ENCODE peak calls at places on chromosome 16, in seven cellular contexts. Z is mammary epithelial cell, S is PC-3, Y is gastrocnemius medialis, D is psoas muscle, H is cardiac muscle cell, W is lung. E is an unnamed sample. For H3K9me3 and H3K27me3, the result is how much of the 10 kb centered on the place peaks cover.

GRCh38 chr16:23566724-23567123 is 9.2 kb downstream of the UBFD1 start:
- DNase-seq in S (no peak), Y (no peak), W (no peak), Z (no peak), H (no peak), D (no peak), E (no peak)

GRCh38 chr16:76386784-76387183 is 109.6 kb downstream of the CNTNAP4 start:
- DNase-seq in W (no peak), D (no peak), Z (peak), Y (no peak), H (peak), S (peak), E (peak)

GRCh38 chr16:4847774-4848587 is 700 bp downstream of the UBN1 start:
- DNase-seq in Y (peak), S (peak), Z (peak), W (peak), D (peak), H (peak), E (peak)

GRCh38 chr16:48318630-48319029 is 66.6 kb downstream of the SIAH1 start:
- DNase-seq in S (no peak), H (peak), W (no peak), Z (no peak), Y (no peak), D (no peak), E (peak)

GRCh38 chr16:15539197-15539596 is 103.8 kb downstream of the MARF1 start:
- DNase-seq in H (no peak), Y (no peak), Z (no peak), D (no peak), W (no peak), S (no peak), E (peak)

GRCh38 chr16:74836111-74836671 is 61.6 kb upstream of the FA2H start:
- DNase-seq in D (no peak), Y (no peak), S (no peak), H (no peak), W (no peak), Z (no peak), E (no peak)

GRCh38 chr16:10988879-10989278 is 44.5 kb downstream of the CLEC16A start:
- DNase-seq in Y (no peak), Z (no peak), W (no peak), H (no peak), D (no peak), S (no peak), E (no peak)

GRCh38 chr16:58651965-58652348 is 22.3 kb upstream of the CNOT1 start:
- DNase-seq in Y (no peak), D (no peak), Z (peak), H (no peak), W (no peak), S (no peak), E (peak)

GRCh38 chr16:73020409-73020884 is 27.5 kb downstream of the ZFHX3 start:
- DNase-seq in Z (peak), S (peak), H (peak), W (no peak), D (peak), Y (peak), E (peak)

GRCh38 chr16:25481636-25482035 is 210.1 kb upstream of the HS3ST4 start:
- DNase-seq in H (no peak), S (peak), Y (no peak), Z (peak), W (no peak), D (no peak), E (no peak)

GRCh38 chr16:10922328-10923145 is 19.7 kb downstream of the DEXI start:
- DNase-seq in S (no peak), D (peak), Y (peak), Z (no peak), W (peak), H (peak), E (peak)

GRCh38 chr16:81697321-81697885 is 81.7 kb upstream of the PLCG2 start:
- DNase-seq in Y (no peak), H (peak), W (no peak), D (no peak), S (peak), Z (peak), E (peak)

GRCh38 chr16:67571981-67572431 is 9.7 kb downstream of the CTCF start:
- DNase-seq in W (no peak), D (no peak), Z (no peak), S (no peak), H (peak), Y (no peak), E (no peak)

GRCh38 chr16:65531475-65531874 is 409.6 kb upstream of the CDH11 start:
- DNase-seq in Z (no peak), W (no peak), Y (no peak), H (no peak), S (no peak), D (no peak), E (no peak)

GRCh38 chr16:70777973-70778406 is 23.0 kb downstream of the VAC14 start:
- DNase-seq in D (no peak), W (no peak), Z (peak), S (no peak), Y (no peak), H (no peak), E (peak)

GRCh38 chr16:11585460-11586374 is 1.0 kb downstream of the LITAF start:
- DNase-seq in W (no peak), S (no peak), Z (peak), Y (no peak), D (peak), H (no peak), E (peak)

DNA sequence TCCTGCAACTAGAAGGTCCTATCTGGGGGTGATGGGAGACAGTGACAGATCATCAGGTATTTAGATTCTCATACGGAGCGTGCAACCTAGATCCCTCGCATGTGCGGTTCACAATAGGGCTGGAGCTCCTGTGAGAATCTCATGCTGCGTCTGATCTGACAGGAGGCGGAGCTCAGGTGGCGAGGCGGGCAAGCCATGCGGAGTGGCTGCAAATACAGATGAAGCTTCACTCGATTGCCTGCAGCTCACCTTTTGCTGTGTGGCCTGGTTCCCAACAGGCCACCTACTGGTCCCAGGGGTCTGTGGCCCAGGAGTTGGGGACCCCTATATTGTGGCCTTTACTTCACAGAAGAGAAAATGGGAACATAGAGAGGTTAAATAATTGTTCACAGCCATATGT is 200.4 kb downstream of the IRF8 start:
- DNase-seq in S (no peak), Z (no peak), W (no peak), D (no peak), H (no peak), Y (no peak), E (no peak)
- H3K4me3 ChIP-seq in S (no peak), Z (no peak), W (no peak), D (no peak), H (no peak), Y (no peak), E (no peak)

DNA sequence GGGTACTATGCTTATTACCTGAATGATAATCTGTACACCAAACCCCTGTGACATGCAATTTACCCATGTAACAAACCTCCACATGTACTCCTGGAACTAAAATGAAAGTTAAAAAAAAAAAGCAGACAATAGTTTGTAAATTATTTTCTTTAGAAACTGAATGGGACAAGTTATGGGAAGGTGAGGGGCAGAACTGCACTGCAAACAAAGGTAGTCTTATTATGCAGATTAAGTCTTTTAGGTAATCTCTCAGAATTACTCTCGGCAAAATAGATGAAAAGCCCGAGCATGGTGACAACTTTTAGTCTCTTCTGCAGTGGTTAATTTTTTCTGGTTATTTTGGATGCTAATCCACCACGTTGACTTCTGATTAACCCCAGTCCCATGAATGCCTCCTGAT is 25.5 kb downstream of the LDAF1 start:
- DNase-seq in D (no peak), W (no peak), S (no peak), Z (no peak), Y (no peak), H (no peak), E (no peak)
- H3K9me3 ChIP-seq in D (under half), W (under half), S (under half), Z (under half), Y (under half), H (under half), E (under half)

DNA sequence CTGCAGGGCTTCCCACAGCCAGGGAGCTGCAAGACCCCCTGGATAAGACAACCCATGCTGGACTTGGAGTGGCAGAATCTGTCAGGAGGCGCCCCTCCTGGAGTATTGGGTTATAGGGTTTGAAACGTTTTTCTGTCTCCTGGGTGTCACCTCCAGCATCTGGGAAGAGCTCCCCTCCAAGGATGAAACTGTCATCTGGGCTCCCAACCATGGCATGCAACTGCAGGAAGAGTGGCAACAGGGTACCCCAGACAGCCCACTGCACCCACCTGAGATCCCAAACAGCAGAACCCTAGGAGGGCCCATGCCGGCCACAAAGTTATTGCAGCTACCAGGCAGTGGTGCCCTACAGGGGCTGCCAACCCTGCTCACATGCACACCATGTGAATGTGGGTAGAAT is 636 bp upstream of the GSG1L start:
- DNase-seq in D (no peak), Y (no peak), Z (no peak), H (no peak), W (no peak), S (no peak), E (no peak)
- H3K27me3 ChIP-seq in D (under half), Y (under half), Z (under half), H (half or more), W (under half), S (half or more), E (under half)

DNA sequence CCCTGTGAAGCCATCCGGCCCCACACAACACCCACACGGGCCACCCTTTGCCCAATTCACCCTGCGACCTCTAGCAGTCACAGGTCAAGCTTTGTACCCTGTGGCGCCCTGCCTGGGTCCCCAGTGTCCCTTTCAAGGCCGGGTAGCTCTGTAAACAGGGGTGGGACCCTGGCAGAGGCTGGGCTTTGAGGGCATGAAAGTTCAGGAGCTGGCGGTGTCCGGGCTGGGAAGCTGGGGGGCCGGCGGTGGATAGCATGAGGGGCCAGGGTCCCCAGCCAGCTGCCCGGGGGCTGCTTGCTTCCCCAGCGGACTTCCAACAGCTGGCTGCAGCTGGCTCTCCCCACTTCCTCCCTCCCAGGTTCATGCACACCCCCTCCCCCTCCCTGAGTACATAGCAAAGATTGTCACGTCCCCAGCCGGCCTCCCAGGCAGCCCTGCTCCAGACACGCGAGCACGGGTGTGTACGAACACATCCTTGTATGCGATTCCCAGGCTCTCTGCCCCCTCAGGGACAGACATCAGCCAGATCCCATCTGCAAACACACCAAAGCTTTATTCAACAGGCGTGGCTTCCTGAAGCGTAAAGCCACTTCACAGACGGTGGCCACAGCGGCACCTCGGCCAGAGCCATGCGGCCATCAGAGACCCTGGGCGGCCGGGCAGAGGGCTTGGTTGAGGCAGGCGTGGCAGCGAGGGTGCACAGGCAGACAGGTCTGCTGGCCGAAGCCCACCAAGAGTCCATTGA is 8.2 kb downstream of the NTHL1 start:
- DNase-seq in D (peak), Y (peak), Z (no peak), S (peak), H (peak), W (peak), E (no peak)
- H3K4me3 ChIP-seq in D (no peak), Y (peak), Z (no peak), S (no peak), H (no peak), W (no peak), E (no peak)

GRCh38 chr16:35564889-35565288 is 2105.5 kb downstream of the TP53TG3F start:
- DNase-seq in H (no peak), Z (no peak), D (no peak), W (no peak), Y (no peak), S (no peak), E (no peak)
- H3K9me3 ChIP-seq in H (under half), Z (under half), D (under half), W (under half), Y (under half), S (under half), E (under half)

GRCh38 chr16:88785106-88785924 is at the start of gene PIEZO1:
- DNase-seq in Z (peak), Y (no peak), S (peak), H (peak), W (peak), D (peak), E (peak)
- H3K27me3 ChIP-seq in Z (under half), Y (under half), S (under half), H (under half), W (under half), D (under half), E (under half)

GRCh38 chr16:31487720-31488629 is 5.1 kb downstream of the SLC5A2 start:
- DNase-seq in W (peak), Y (no peak), S (peak), D (peak), H (peak), Z (peak), E (peak)

GRCh38 chr16:31486036-31486435 is 3.1 kb downstream of the SLC5A2 start:
- DNase-seq in H (no peak), S (no peak), Z (no peak), Y (no peak), D (peak), W (no peak), E (no peak)

GRCh38 chr16:31488630-31489564 is 6.0 kb downstream of the SLC5A2 start:
- DNase-seq in D (peak), Z (no peak), Y (no peak), H (peak), S (no peak), W (no peak), E (no peak)

GRCh38 chr16:31485571-31485970 is 2.6 kb downstream of the SLC5A2 start:
- DNase-seq in D (no peak), Y (no peak), S (no peak), H (no peak), W (no peak), Z (no peak), E (no peak)

DNA sequence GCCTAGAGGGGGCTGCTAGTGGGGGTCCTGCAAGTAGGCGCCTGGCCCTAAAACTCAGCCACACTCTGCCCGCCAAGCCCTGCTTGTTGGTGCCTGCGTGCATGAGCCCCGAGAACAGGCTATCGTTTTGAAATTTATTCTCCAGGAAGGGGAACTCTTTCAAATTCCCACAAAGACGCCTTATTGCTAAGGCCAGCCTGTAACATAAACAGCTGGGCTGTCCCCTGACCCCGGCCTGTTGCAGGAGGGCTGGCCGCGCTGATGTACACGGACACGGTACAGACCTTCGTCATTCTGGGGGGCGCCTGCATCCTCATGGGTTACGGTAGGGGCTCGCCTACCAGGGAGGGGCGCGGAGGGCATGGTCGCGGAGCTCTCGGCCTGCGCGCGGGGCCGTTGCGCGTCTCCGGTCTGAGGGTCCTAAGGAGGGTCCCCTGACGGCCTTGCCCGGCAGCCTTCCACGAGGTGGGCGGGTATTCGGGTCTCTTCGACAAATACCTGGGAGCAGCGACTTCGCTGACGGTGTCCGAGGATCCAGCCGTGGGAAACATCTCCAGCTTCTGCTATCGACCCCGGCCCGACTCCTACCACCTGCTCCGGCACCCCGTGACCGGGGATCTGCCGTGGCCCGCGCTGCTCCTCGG is 4.3 kb downstream of the SLC5A2 start:
- DNase-seq in D (peak), Y (no peak), H (no peak), S (no peak), Z (no peak), W (no peak), E (no peak)
- H3K4me3 ChIP-seq in D (peak), Y (peak), H (peak), S (peak), Z (peak), W (peak), E (peak)

DNA sequence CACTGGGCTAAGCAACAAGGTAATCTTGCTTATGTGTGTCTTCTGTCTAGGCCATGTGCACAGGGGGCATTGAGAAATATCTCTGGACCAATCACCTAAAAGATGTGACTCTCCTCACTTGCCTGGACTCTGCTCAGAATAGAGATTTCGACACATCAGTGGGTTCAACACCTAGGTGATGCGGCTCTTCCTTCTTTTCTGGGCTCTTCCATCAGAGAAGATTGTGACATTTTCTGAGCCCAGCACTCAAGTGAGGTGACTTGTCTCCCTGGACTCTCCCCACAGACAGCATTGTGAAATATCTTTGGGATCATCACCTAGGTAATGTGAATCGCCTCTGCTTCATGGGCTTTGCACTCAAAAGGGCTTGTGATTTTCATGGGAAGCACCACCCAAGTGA is 1904.1 kb downstream of the TP53TG3F start:
- DNase-seq in H (no peak), Y (no peak), D (no peak), W (no peak), S (no peak), Z (no peak), E (no peak)
- H3K9me3 ChIP-seq in H (under half), Y (under half), D (under half), W (under half), S (under half), Z (under half), E (under half)

GRCh38 chr16:1287982-1288670 is 21.3 kb upstream of the UBE2I start:
- DNase-seq in S (peak), W (no peak), Z (no peak), Y (no peak), H (peak), D (no peak), E (no peak)

GRCh38 chr16:1290032-1290431 is 19.4 kb upstream of the UBE2I start:
- DNase-seq in D (no peak), S (no peak), Z (no peak), H (peak), W (no peak), Y (no peak), E (no peak)

GRCh38 chr16:1289480-1289872 is 20.0 kb upstream of the UBE2I start:
- DNase-seq in H (no peak), W (no peak), D (no peak), Y (no peak), S (no peak), Z (no peak), E (no peak)

GRCh38 chr16:1290860-1291575 is 18.4 kb upstream of the UBE2I start:
- DNase-seq in Y (no peak), D (no peak), S (no peak), H (no peak), W (no peak), Z (no peak), E (no peak)

GRCh38 chr16:1288813-1289479 is 20.5 kb upstream of the UBE2I start:
- DNase-seq in Z (no peak), W (no peak), S (no peak), D (no peak), H (no peak), Y (no peak), E (no peak)
- H3K27me3 ChIP-seq in Z (under half), W (under half), S (under half), D (under half), H (under half), Y (half or more), E (half or more)